ENCODE peak calls at places on chromosomes 4 and X, in nine cellular contexts. X is psoas muscle, W is left lung, G is heart right ventricle, Q is fibroblast of lung, O is neural progenitor cell, H is tibial nerve, L is pancreas, A is neuronal stem cell. B is an unnamed sample.

GRCh38 chrX:102067966-102068723 is 57.3 kb upstream of the TCEAL2 start:
- DNase-seq in X (no peak), W (no peak), G (no peak), Q (peak; percentile 11), O (peak; percentile 2), H (peak; percentile 36), L (no peak), A (no peak), B (no peak)

GRCh38 chr4:13711233-13711775 is 83.8 kb upstream of the BOD1L1 start:
- DNase-seq in X (no peak), W (no peak), G (no peak), Q (no peak), O (no peak), H (no peak), L (no peak), A (no peak), B (no peak)

GRCh38 chr4:137700751-137701150 is 168.5 kb upstream of the PCDH18 start:
- DNase-seq in X (no peak), W (no peak), G (no peak), Q (no peak), O (no peak), H (no peak), L (no peak), A (no peak), B (no peak)

GRCh38 chrX:109533005-109533404 is 3.6 kb upstream of the NXT2 start:
- DNase-seq in X (no peak), W (no peak), G (no peak), Q (no peak), O (no peak), H (no peak), L (no peak), A (no peak), B (no peak)

GRCh38 chr4:155946486-155946885 is 7.2 kb downstream of the CTSO start:
- DNase-seq in X (no peak), W (no peak), G (no peak), Q (peak; percentile 76), O (no peak), H (no peak), L (no peak), A (no peak), B (no peak)

GRCh38 chrX:19840899-19841648 is 46.3 kb downstream of the SH3KBP1 start:
- DNase-seq in X (no peak), W (no peak), G (no peak), Q (peak; percentile 18), O (peak; percentile 13), H (no peak), L (no peak), A (no peak), B (no peak)

GRCh38 chr4:140755811-140756291 is 334 bp downstream of the TBC1D9 start:
- DNase-seq in X (peak; percentile 50), W (peak; percentile 87), G (peak; percentile 69), Q (peak; percentile 70), O (peak; percentile 78), H (peak; percentile 11), L (peak; percentile 61), A (peak; percentile 51), B (peak; percentile 82)

GRCh38 chr4:98688416-98689290 is 30.2 kb upstream of the TSPAN5 start:
- DNase-seq in X (no peak), W (no peak), G (no peak), Q (peak; percentile 69), O (peak; percentile 9), H (no peak), L (no peak), A (no peak), B (no peak)

GRCh38 chrX:72100824-72101351 is 30.8 kb downstream of the RTL5 start:
- DNase-seq in X (no peak), W (peak; percentile 75), G (no peak), Q (no peak), O (no peak), H (no peak), L (no peak), A (no peak), B (peak; percentile 67)

GRCh38 chr4:52889778-52890400 is 27.8 kb downstream of the RASL11B start:
- DNase-seq in X (no peak), W (no peak), G (no peak), Q (no peak), O (no peak), H (no peak), L (no peak), A (no peak), B (no peak)

GRCh38 chr4:95563638-95564337 is 15.0 kb upstream of the UNC5C start:
- DNase-seq in X (no peak), W (no peak), G (no peak), Q (no peak), O (no peak), H (no peak), L (no peak), A (no peak), B (no peak)

GRCh38 chr4:107600993-107601392 is 119.0 kb downstream of the PAPSS1 start:
- DNase-seq in X (no peak), W (no peak), G (no peak), Q (peak; percentile 18), O (no peak), H (no peak), L (no peak), A (no peak), B (no peak)

GRCh38 chrX:45601052-45601451 is 400.4 kb upstream of the DIPK2B start:
- DNase-seq in X (no peak), W (no peak), G (no peak), Q (no peak), O (peak; percentile 21), H (no peak), L (no peak), A (no peak), B (no peak)

GRCh38 chrX:71366674-71367256 is 608 bp downstream of the TAF1 start:
- DNase-seq in X (peak; percentile 19), W (peak; percentile 67), G (peak; percentile 14), Q (peak; percentile 29), O (peak; percentile 28), H (no peak), L (no peak), A (no peak), B (peak; percentile 65)

GRCh38 chrX:1424452-1424851 is 28.3 kb downstream of the ASMTL start:
- DNase-seq in X (no peak), W (no peak), G (no peak), Q (no peak), O (no peak), H (no peak), L (no peak), A (no peak), B (peak; percentile 10)

GRCh38 chr4:170106899-170107298 is 17.1 kb upstream of the AADAT start:
- DNase-seq in X (no peak), W (no peak), G (no peak), Q (no peak), O (no peak), H (no peak), L (no peak), A (no peak), B (peak; percentile 80)

GRCh38 chr4:170111100-170111499 is 21.3 kb upstream of the AADAT start:
- DNase-seq in X (no peak), W (no peak), G (no peak), Q (no peak), O (no peak), H (no peak), L (no peak), A (no peak), B (no peak)

GRCh38 chr4:170111546-170111945 is 21.8 kb upstream of the AADAT start:
- DNase-seq in X (no peak), W (no peak), G (no peak), Q (no peak), O (no peak), H (no peak), L (no peak), A (no peak), B (no peak)

GRCh38 chr4:170109586-170110289 is 20.0 kb upstream of the AADAT start:
- DNase-seq in X (no peak), W (no peak), G (no peak), Q (peak; percentile 51), O (peak; percentile 41), H (no peak), L (no peak), A (no peak), B (no peak)

GRCh38 chr4:170110290-170110672 is 20.5 kb upstream of the AADAT start:
- DNase-seq in X (no peak), W (no peak), G (no peak), Q (no peak), O (peak; percentile 30), H (no peak), L (no peak), A (no peak), B (no peak)
- H3K27ac ChIP-seq in X (no peak overlapping the region), W (no peak overlapping the region), G (no peak overlapping the region), Q (no peak overlapping the region), O (no peak overlapping the region), H (no peak overlapping the region), L (no peak overlapping the region), A (no peak overlapping the region), B (no peak overlapping the region)

DNA sequence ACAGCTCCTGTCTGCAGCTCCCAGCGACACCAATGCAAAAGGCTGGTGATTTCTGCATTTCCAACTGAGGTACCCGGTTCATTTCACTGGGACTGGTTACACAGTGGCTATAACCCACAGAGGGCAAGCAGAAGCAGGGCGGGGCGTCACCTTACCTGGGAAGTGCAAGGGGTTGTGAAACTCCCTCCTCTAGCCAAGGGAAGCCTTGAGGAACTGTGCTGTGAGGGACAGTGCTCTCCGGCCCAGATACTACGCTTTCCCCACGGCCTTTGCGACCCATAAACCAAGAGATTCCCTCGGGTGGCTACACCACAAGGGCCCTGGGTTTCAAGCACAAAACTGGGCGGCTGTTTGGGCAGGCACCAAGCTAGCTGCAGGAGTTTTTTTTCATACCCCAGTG is 218.9 kb downstream of the PPP3CA start:
- DNase-seq in X (no peak), W (peak; percentile 43), G (no peak), Q (no peak), O (no peak), H (no peak), L (no peak), A (no peak), B (peak; percentile 60)
- H3K27ac ChIP-seq in X (no peak overlapping the region), W (no peak overlapping the region), G (no peak overlapping the region), Q (no peak overlapping the region), O (no peak overlapping the region), H (no peak overlapping the region), L (no peak overlapping the region), A (no peak overlapping the region), B (no peak overlapping the region)

DNA sequence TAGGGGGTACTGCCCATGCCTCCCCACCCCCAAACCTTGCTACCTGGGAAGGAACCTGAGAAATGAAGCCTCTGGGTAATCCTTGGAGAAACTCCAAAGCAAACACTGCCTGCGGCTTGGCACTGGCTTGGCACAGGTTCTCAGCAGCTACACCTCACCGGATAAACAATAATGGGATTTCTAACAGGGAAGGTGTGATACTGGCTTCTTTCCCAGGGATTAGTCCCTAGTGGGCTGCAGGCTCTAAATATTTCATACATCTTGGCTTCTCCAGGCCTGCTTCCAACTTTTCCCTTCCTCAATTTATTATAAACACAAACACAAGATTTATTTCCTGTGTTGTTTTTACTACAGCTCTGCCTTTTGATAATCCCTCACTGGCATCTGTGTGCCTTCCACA is 12.5 kb downstream of the SEC24D start:
- DNase-seq in X (no peak), W (no peak), G (no peak), Q (no peak), O (no peak), H (no peak), L (peak; percentile 80), A (no peak), B (no peak)
- H3K27ac ChIP-seq in X (no peak overlapping the region), W (no peak overlapping the region), G (no peak overlapping the region), Q (no peak overlapping the region), O (no peak overlapping the region), H (no peak overlapping the region), L (peak overlapping the region; percentile 33), A (no peak overlapping the region), B (no peak overlapping the region)

DNA sequence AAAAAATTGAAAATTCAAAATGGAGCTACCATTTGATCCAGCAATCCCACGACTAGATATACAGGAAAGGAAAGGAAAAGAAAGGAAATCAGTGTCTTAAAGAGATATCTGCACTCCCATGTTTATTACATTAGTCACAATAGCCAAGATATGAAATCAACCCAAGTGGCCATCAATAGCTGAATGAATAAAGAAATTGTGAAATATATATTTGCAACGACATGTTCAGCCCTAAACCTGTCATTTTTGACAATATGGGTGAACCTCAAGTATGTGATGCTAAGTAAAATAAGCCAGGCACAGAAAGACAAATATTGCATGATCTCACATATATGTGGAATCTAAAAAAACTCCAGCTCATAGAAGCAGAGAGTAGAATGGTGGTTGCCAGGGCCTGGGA is 155.1 kb downstream of the ANXA5 start:
- DNase-seq in X (no peak), W (no peak), G (no peak), Q (no peak), O (no peak), H (no peak), L (no peak), A (no peak), B (no peak)
- H3K27ac ChIP-seq in X (no peak overlapping the region), W (no peak overlapping the region), G (no peak overlapping the region), Q (no peak overlapping the region), O (no peak overlapping the region), H (no peak overlapping the region), L (no peak overlapping the region), A (no peak overlapping the region), B (no peak overlapping the region)